ENCODE peak calls at places on chromosomes 16 and 17, in eight cellular contexts. One of them, this sample, is unnamed. For H3K4me1, the result is how much of the 10 kb centered on the place peaks cover.

GRCh38 chr16:84367297-84367680 is 1.0 kb upstream of the ATP2C2 start:
- DNase-seq in PC-9: no peak
- DNase-seq in CD8-positive, alpha-beta T cell: no peak
- DNase-seq in body of pancreas: no peak
- DNase-seq in HepG2: no peak
- DNase-seq in A549: no peak
- DNase-seq in CD8-positive, alpha-beta memory T cell: no peak
- DNase-seq in neural progenitor cell: no peak
- DNase-seq in this sample: no peak

GRCh38 chr17:8046306-8046928 is 7.6 kb downstream of the ALOX15B start:
- DNase-seq in PC-9: no peak
- DNase-seq in CD8-positive, alpha-beta T cell: no peak
- DNase-seq in body of pancreas: no peak
- DNase-seq in HepG2: no peak
- DNase-seq in A549: no peak
- DNase-seq in CD8-positive, alpha-beta memory T cell: no peak
- DNase-seq in neural progenitor cell: no peak
- DNase-seq in this sample: no peak

GRCh38 chr17:18102640-18103039 is 5.9 kb upstream of the MYO15A start:
- DNase-seq in PC-9: no peak
- DNase-seq in CD8-positive, alpha-beta T cell: no peak
- DNase-seq in body of pancreas: no peak
- DNase-seq in HepG2: no peak
- DNase-seq in A549: no peak
- DNase-seq in CD8-positive, alpha-beta memory T cell: no peak
- DNase-seq in neural progenitor cell: no peak
- DNase-seq in this sample: no peak

GRCh38 chr17:39195568-39196160 is 1.8 kb downstream of the CACNB1 start:
- DNase-seq in PC-9: no peak
- DNase-seq in CD8-positive, alpha-beta T cell: no peak
- DNase-seq in body of pancreas: no peak
- DNase-seq in HepG2: no peak
- DNase-seq in A549: no peak
- DNase-seq in CD8-positive, alpha-beta memory T cell: peak
- DNase-seq in neural progenitor cell: no peak
- DNase-seq in this sample: no peak

GRCh38 chr16:17470002-17470870 is 524 bp downstream of the XYLT1 start:
- DNase-seq in PC-9: no peak
- DNase-seq in CD8-positive, alpha-beta T cell: peak
- DNase-seq in body of pancreas: no peak
- DNase-seq in HepG2: no peak
- DNase-seq in A549: peak
- DNase-seq in CD8-positive, alpha-beta memory T cell: peak
- DNase-seq in neural progenitor cell: peak
- DNase-seq in this sample: no peak

GRCh38 chr17:36705651-36706436 is 104.5 kb downstream of the MRM1 start:
- DNase-seq in PC-9: no peak
- DNase-seq in CD8-positive, alpha-beta T cell: peak
- DNase-seq in body of pancreas: peak
- DNase-seq in HepG2: peak
- DNase-seq in A549: peak
- DNase-seq in CD8-positive, alpha-beta memory T cell: peak
- DNase-seq in neural progenitor cell: peak
- DNase-seq in this sample: no peak

GRCh38 chr17:29840884-29841283 is 89.1 kb downstream of the SSH2 start:
- DNase-seq in PC-9: no peak
- DNase-seq in CD8-positive, alpha-beta T cell: no peak
- DNase-seq in body of pancreas: no peak
- DNase-seq in HepG2: no peak
- DNase-seq in A549: no peak
- DNase-seq in CD8-positive, alpha-beta memory T cell: no peak
- DNase-seq in neural progenitor cell: no peak
- DNase-seq in this sample: no peak

GRCh38 chr17:9529033-9529748 is 46.4 kb downstream of the STX8 start:
- DNase-seq in PC-9: no peak
- DNase-seq in CD8-positive, alpha-beta T cell: no peak
- DNase-seq in body of pancreas: no peak
- DNase-seq in HepG2: peak
- DNase-seq in A549: peak
- DNase-seq in CD8-positive, alpha-beta memory T cell: no peak
- DNase-seq in neural progenitor cell: peak
- DNase-seq in this sample: peak

GRCh38 chr16:50461400-50461760 is 86.8 kb upstream of the NKD1 start:
- DNase-seq in PC-9: no peak
- DNase-seq in CD8-positive, alpha-beta T cell: no peak
- DNase-seq in body of pancreas: no peak
- DNase-seq in HepG2: no peak
- DNase-seq in A549: no peak
- DNase-seq in CD8-positive, alpha-beta memory T cell: no peak
- DNase-seq in neural progenitor cell: no peak
- DNase-seq in this sample: no peak

GRCh38 chr16:85798283-85798776 is 1.0 kb downstream of the EMC8 start:
- DNase-seq in PC-9: no peak
- DNase-seq in CD8-positive, alpha-beta T cell: no peak
- DNase-seq in body of pancreas: no peak
- DNase-seq in HepG2: peak
- DNase-seq in A549: peak
- DNase-seq in CD8-positive, alpha-beta memory T cell: no peak
- DNase-seq in neural progenitor cell: peak
- DNase-seq in this sample: no peak

GRCh38 chr16:64122177-64122576 is 999.7 kb downstream of the CDH11 start:
- DNase-seq in PC-9: no peak
- DNase-seq in CD8-positive, alpha-beta T cell: no peak
- DNase-seq in body of pancreas: no peak
- DNase-seq in HepG2: no peak
- DNase-seq in A549: no peak
- DNase-seq in CD8-positive, alpha-beta memory T cell: no peak
- DNase-seq in neural progenitor cell: no peak
- DNase-seq in this sample: no peak

GRCh38 chr16:10940501-10941079 is 1.7 kb downstream of the DEXI start:
- DNase-seq in PC-9: no peak
- DNase-seq in CD8-positive, alpha-beta T cell: no peak
- DNase-seq in body of pancreas: no peak
- DNase-seq in HepG2: no peak
- DNase-seq in A549: no peak
- DNase-seq in CD8-positive, alpha-beta memory T cell: no peak
- DNase-seq in neural progenitor cell: no peak
- DNase-seq in this sample: no peak

GRCh38 chr17:32445075-32445427 is 741 bp downstream of the PSMD11 start:
- DNase-seq in PC-9: peak
- DNase-seq in CD8-positive, alpha-beta T cell: peak
- DNase-seq in body of pancreas: peak
- DNase-seq in HepG2: peak
- DNase-seq in A549: peak
- DNase-seq in CD8-positive, alpha-beta memory T cell: peak
- DNase-seq in neural progenitor cell: peak
- DNase-seq in this sample: peak

GRCh38 chr16:89442990-89443726 is 47.2 kb downstream of the ANKRD11 start:
- DNase-seq in PC-9: peak
- DNase-seq in CD8-positive, alpha-beta T cell: no peak
- DNase-seq in body of pancreas: peak
- DNase-seq in HepG2: peak
- DNase-seq in A549: peak
- DNase-seq in CD8-positive, alpha-beta memory T cell: no peak
- DNase-seq in neural progenitor cell: no peak
- DNase-seq in this sample: no peak

GRCh38 chr16:57263585-57264351 is 18.7 kb downstream of the ARL2BP start:
- DNase-seq in PC-9: no peak
- DNase-seq in CD8-positive, alpha-beta T cell: no peak
- DNase-seq in body of pancreas: no peak
- DNase-seq in HepG2: no peak
- DNase-seq in A549: no peak
- DNase-seq in CD8-positive, alpha-beta memory T cell: no peak
- DNase-seq in neural progenitor cell: no peak
- DNase-seq in this sample: no peak

GRCh38 chr16:46687486-46687885 is 1.5 kb downstream of the VPS35 start:
- DNase-seq in PC-9: no peak
- DNase-seq in CD8-positive, alpha-beta T cell: no peak
- DNase-seq in body of pancreas: no peak
- DNase-seq in HepG2: no peak
- DNase-seq in A549: no peak
- DNase-seq in CD8-positive, alpha-beta memory T cell: no peak
- DNase-seq in neural progenitor cell: no peak
- DNase-seq in this sample: no peak

GRCh38 chr16:46689492-46690280 is at the start of gene ORC6:
- DNase-seq in PC-9: peak
- DNase-seq in CD8-positive, alpha-beta T cell: peak
- DNase-seq in body of pancreas: peak
- DNase-seq in HepG2: peak
- DNase-seq in A549: peak
- DNase-seq in CD8-positive, alpha-beta memory T cell: peak
- DNase-seq in neural progenitor cell: peak
- DNase-seq in this sample: peak

GRCh38 chr16:46690281-46691178 is 1.1 kb downstream of the ORC6 start:
- DNase-seq in PC-9: no peak
- DNase-seq in CD8-positive, alpha-beta T cell: no peak
- DNase-seq in body of pancreas: no peak
- DNase-seq in HepG2: peak
- DNase-seq in A549: no peak
- DNase-seq in CD8-positive, alpha-beta memory T cell: no peak
- DNase-seq in neural progenitor cell: peak
- DNase-seq in this sample: peak

GRCh38 chr16:46688101-46688656 is 799 bp downstream of the VPS35 start:
- DNase-seq in PC-9: no peak
- DNase-seq in CD8-positive, alpha-beta T cell: no peak
- DNase-seq in body of pancreas: peak
- DNase-seq in HepG2: no peak
- DNase-seq in A549: no peak
- DNase-seq in CD8-positive, alpha-beta memory T cell: no peak
- DNase-seq in neural progenitor cell: no peak
- DNase-seq in this sample: no peak

DNA sequence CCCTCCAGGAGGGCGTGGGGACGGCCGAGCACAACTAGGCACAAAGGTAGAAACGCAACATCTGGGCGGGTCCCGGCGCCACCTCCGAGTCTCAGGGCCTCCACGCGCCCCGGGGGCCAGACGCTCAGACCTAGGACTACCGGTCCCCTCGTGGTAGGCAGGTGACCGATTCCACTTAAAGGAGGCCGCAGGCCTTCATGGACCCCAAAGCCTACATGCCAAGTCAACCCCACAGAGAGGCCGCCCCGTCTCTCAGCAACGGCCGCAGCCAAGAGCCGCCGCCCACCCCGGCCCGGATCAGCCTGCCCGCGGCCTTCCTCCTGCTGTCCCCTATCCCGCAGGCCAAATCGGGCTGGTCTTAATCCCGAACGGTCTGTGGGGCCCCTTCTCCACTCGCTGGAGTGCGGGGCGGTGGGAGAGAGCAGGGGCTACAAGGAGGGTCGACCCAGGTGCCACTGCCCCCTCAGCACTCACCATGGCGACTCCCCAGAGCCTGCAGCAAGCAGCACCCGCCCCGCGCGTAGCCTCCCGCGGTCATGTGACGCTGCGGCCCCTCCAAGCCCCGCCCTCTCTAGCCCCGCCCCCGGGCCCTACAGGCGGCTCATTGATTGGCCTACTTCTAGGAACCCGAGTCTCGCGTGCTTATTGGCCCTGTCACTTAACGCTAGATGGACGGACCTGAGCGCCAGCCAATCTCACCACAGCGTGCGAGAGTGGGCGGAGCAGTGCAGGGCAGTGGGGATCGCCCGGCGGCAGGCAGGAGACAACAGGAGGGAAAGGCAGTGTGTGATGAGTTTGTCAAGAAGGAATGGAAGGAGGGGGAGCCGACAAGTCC is at the start of gene VPS35:
- DNase-seq in PC-9: peak
- DNase-seq in CD8-positive, alpha-beta T cell: peak
- DNase-seq in body of pancreas: peak
- DNase-seq in HepG2: peak
- DNase-seq in A549: peak
- DNase-seq in CD8-positive, alpha-beta memory T cell: peak
- DNase-seq in neural progenitor cell: peak
- DNase-seq in this sample: peak
- H3K4me1 ChIP-seq in PC-9: under half
- H3K4me1 ChIP-seq in CD8-positive, alpha-beta T cell: under half
- H3K4me1 ChIP-seq in body of pancreas: under half
- H3K4me1 ChIP-seq in HepG2: half or more
- H3K4me1 ChIP-seq in A549: under half
- H3K4me1 ChIP-seq in CD8-positive, alpha-beta memory T cell: half or more
- H3K4me1 ChIP-seq in neural progenitor cell: under half
- H3K4me1 ChIP-seq in this sample: under half

GRCh38 chr17:78391051-78391431 is 12.6 kb downstream of the PGS1 start:
- DNase-seq in PC-9: no peak
- DNase-seq in CD8-positive, alpha-beta T cell: no peak
- DNase-seq in body of pancreas: no peak
- DNase-seq in HepG2: no peak
- DNase-seq in A549: no peak
- DNase-seq in CD8-positive, alpha-beta memory T cell: no peak
- DNase-seq in neural progenitor cell: no peak
- DNase-seq in this sample: no peak
- H3K27ac ChIP-seq in PC-9: peak
- H3K27ac ChIP-seq in CD8-positive, alpha-beta T cell: no peak
- H3K27ac ChIP-seq in body of pancreas: no peak
- H3K27ac ChIP-seq in HepG2: no peak
- H3K27ac ChIP-seq in A549: peak
- H3K27ac ChIP-seq in CD8-positive, alpha-beta memory T cell: no peak
- H3K27ac ChIP-seq in neural progenitor cell: no peak
- H3K27ac ChIP-seq in this sample: peak

GRCh38 chr17:2176484-2177175 is 121.7 kb downstream of the HIC1 start:
- DNase-seq in PC-9: no peak
- DNase-seq in CD8-positive, alpha-beta T cell: no peak
- DNase-seq in body of pancreas: no peak
- DNase-seq in HepG2: no peak
- DNase-seq in A549: no peak
- DNase-seq in CD8-positive, alpha-beta memory T cell: no peak
- DNase-seq in neural progenitor cell: no peak
- DNase-seq in this sample: no peak
- H3K4me1 ChIP-seq in PC-9: under half
- H3K4me1 ChIP-seq in CD8-positive, alpha-beta T cell: under half
- H3K4me1 ChIP-seq in body of pancreas: half or more
- H3K4me1 ChIP-seq in HepG2: half or more
- H3K4me1 ChIP-seq in A549: under half
- H3K4me1 ChIP-seq in CD8-positive, alpha-beta memory T cell: under half
- H3K4me1 ChIP-seq in neural progenitor cell: under half
- H3K4me1 ChIP-seq in this sample: half or more

GRCh38 chr17:57998234-57998746 is 8.8 kb downstream of the SRSF1 start:
- DNase-seq in PC-9: no peak
- DNase-seq in CD8-positive, alpha-beta T cell: no peak
- DNase-seq in body of pancreas: no peak
- DNase-seq in HepG2: no peak
- DNase-seq in A549: no peak
- DNase-seq in CD8-positive, alpha-beta memory T cell: no peak
- DNase-seq in neural progenitor cell: no peak
- DNase-seq in this sample: no peak

GRCh38 chr17:57994436-57994835 is 6.4 kb upstream of the VEZF1 start:
- DNase-seq in PC-9: no peak
- DNase-seq in CD8-positive, alpha-beta T cell: no peak
- DNase-seq in body of pancreas: no peak
- DNase-seq in HepG2: no peak
- DNase-seq in A549: no peak
- DNase-seq in CD8-positive, alpha-beta memory T cell: no peak
- DNase-seq in neural progenitor cell: no peak
- DNase-seq in this sample: no peak

GRCh38 chr17:57993471-57994365 is 5.7 kb upstream of the VEZF1 start:
- DNase-seq in PC-9: no peak
- DNase-seq in CD8-positive, alpha-beta T cell: no peak
- DNase-seq in body of pancreas: no peak
- DNase-seq in HepG2: peak
- DNase-seq in A549: no peak
- DNase-seq in CD8-positive, alpha-beta memory T cell: no peak
- DNase-seq in neural progenitor cell: peak
- DNase-seq in this sample: no peak

GRCh38 chr17:57997085-57997809 is 9.2 kb upstream of the VEZF1 start:
- DNase-seq in PC-9: no peak
- DNase-seq in CD8-positive, alpha-beta T cell: no peak
- DNase-seq in body of pancreas: no peak
- DNase-seq in HepG2: no peak
- DNase-seq in A549: no peak
- DNase-seq in CD8-positive, alpha-beta memory T cell: no peak
- DNase-seq in neural progenitor cell: no peak
- DNase-seq in this sample: no peak

GRCh38 chr17:57995076-57995956 is 7.3 kb upstream of the VEZF1 start:
- DNase-seq in PC-9: peak
- DNase-seq in CD8-positive, alpha-beta T cell: peak
- DNase-seq in body of pancreas: peak
- DNase-seq in HepG2: peak
- DNase-seq in A549: peak
- DNase-seq in CD8-positive, alpha-beta memory T cell: peak
- DNase-seq in neural progenitor cell: peak
- DNase-seq in this sample: peak
- H3K27ac ChIP-seq in PC-9: peak
- H3K27ac ChIP-seq in CD8-positive, alpha-beta T cell: no peak
- H3K27ac ChIP-seq in body of pancreas: no peak
- H3K27ac ChIP-seq in HepG2: peak
- H3K27ac ChIP-seq in A549: peak
- H3K27ac ChIP-seq in CD8-positive, alpha-beta memory T cell: no peak
- H3K27ac ChIP-seq in neural progenitor cell: peak
- H3K27ac ChIP-seq in this sample: no peak